ENCODE peak calls at places on chromosomes 11 and 22, in four cellular contexts. F, B, Z and X are unnamed samples.

GRCh38 chr11:121456816-121457431 is 4.2 kb upstream of the SORL1-AS1 start:
- DNase-seq in F (no peak), B (no peak), Z (no peak), X (no peak)

GRCh38 chr11:19917069-19917468 is 204.4 kb downstream of the NAV2 start:
- DNase-seq in F (no peak), B (no peak), Z (no peak), X (no peak)

GRCh38 chr11:120017582-120017981 is 120.3 kb downstream of the TRIM29 start:
- DNase-seq in F (no peak), B (no peak), Z (no peak), X (no peak)

GRCh38 chr11:64074239-64074638 is 38.5 kb downstream of the FLRT1 start:
- DNase-seq in F (no peak), B (no peak), Z (no peak), X (no peak)

GRCh38 chr11:67433536-67434394 is 3.7 kb downstream of the PTPRCAP start:
- DNase-seq in F (no peak), B (no peak), Z (no peak), X (no peak)

GRCh38 chr11:107583629-107584195 is 7.2 kb upstream of the ELMOD1 start:
- DNase-seq in F (no peak), B (no peak), Z (no peak), X (no peak)

GRCh38 chr22:44586337-44586990 is 88.4 kb upstream of the RTL6 start:
- DNase-seq in F (no peak), B (no peak), Z (no peak), X (no peak)

GRCh38 chr22:43110444-43110926 is at the start of gene BIK:
- DNase-seq in F (no peak), B (no peak), Z (no peak), X (no peak)

GRCh38 chr22:33565580-33565995 is 354.7 kb downstream of the LARGE1 start:
- DNase-seq in F (no peak), B (no peak), Z (no peak), X (no peak)

GRCh38 chr11:66262696-66263095 is 5.7 kb upstream of the RAB1B start:
- DNase-seq in F (no peak), B (no peak), Z (no peak), X (no peak)

GRCh38 chr11:112363527-112363926 is 102.9 kb upstream of the PLET1 start:
- DNase-seq in F (peak), B (no peak), Z (no peak), X (no peak)

GRCh38 chr11:62137276-62137861 is 13.6 kb downstream of the INCENP start:
- DNase-seq in F (no peak), B (no peak), Z (no peak), X (no peak)

DNA sequence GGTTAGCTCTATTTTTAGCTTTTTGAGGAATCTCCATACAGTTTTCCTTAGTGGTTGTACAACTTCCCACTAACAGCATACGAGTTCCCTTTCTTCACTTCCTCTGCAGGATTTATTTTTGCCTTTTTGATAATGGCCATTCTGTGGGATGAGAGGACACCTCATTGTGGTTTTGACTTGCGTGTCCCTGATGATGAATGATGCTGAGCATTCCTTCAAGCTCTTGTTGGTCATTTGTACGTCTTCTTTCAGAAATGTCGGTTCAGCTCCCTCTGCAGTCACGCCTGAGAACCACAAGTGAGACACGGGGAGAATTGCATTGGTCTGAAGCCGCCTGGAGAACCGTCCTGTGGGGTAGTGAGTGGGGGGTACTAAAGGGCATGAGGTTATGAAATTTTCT is 2.0 kb upstream of the KRTAP5-10 start:
- DNase-seq in F (peak), B (no peak), Z (no peak), X (peak)
- TF ChIP-seq CTCF in F (peak), B (peak), Z (peak), X (no peak)

GRCh38 chr22:41284465-41284864 is 1.5 kb downstream of the RANGAP1 start:
- DNase-seq in F (no peak), B (no peak), Z (no peak), X (no peak)
- H3K4me3 ChIP-seq in F (no peak), B (no peak), Z (no peak), X (peak)

DNA sequence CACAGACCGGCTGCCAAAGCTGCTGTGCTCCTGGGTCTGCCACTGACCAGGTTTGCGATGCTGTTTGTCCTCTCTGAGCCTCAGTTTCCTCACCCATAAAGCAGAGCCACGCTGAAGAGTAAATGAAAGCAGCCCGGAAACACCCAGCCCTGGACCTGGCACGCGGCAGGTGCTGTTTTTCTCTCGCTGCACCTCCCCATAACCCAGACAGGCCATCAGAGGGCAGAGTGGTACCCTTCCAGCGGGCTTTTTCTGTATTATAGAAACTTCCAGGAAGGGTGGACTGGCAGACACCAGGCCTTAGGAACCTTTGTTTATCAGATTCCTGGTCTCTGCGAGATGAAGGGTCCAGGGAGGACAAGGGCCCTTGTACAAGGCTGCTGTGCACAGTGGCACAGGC is 17.9 kb upstream of the FGF19 start:
- DNase-seq in F (no peak), B (no peak), Z (no peak), X (no peak)
- TF ChIP-seq CTCF in F (peak), B (peak), Z (no peak), X (peak)

GRCh38 chr22:46582281-46582811 is 37.8 kb upstream of the GRAMD4 start:
- DNase-seq in F (no peak), B (no peak), Z (no peak), X (no peak)

GRCh38 chr22:46581580-46582244 is 38.5 kb upstream of the GRAMD4 start:
- DNase-seq in F (no peak), B (no peak), Z (no peak), X (no peak)

GRCh38 chr22:46578824-46579561 is 41.2 kb upstream of the GRAMD4 start:
- DNase-seq in F (peak), B (peak), Z (peak), X (no peak)

GRCh38 chr22:46579751-46580449 is 40.3 kb upstream of the GRAMD4 start:
- DNase-seq in F (no peak), B (no peak), Z (peak), X (no peak)

GRCh38 chr22:46580940-46581579 is 39.1 kb upstream of the GRAMD4 start:
- DNase-seq in F (no peak), B (no peak), Z (no peak), X (no peak)
- H3K4me3 ChIP-seq in F (no peak), B (no peak), Z (no peak), X (no peak)

GRCh38 chr11:36774603-36775002 is 176.6 kb upstream of the RAG2 start:
- DNase-seq in F (no peak), B (no peak), Z (no peak), X (no peak)
- TF ChIP-seq CTCF in F (no peak), B (no peak), Z (no peak), X (no peak)

GRCh38 chr22:50481045-50481439 is 301 bp upstream of the ADM2 start:
- DNase-seq in F (no peak), B (no peak), Z (no peak), X (no peak)
- H3K4me3 ChIP-seq in F (peak), B (peak), Z (peak), X (peak)